ENCODE peak calls at places on chromosome 20, in six cellular contexts. P is T-helper 2 cell, W is SK-MEL-5, I is foreskin keratinocyte, L is NCI-H2107, M is ELR. H is an unnamed sample.

GRCh38 chr20:22825546-22825945 is 209.6 kb upstream of the SSTR4 start:
- DNase-seq in L (no peak), M (no peak), P (no peak), I (no peak), W (no peak), H (no peak)

GRCh38 chr20:38108438-38109024 is 56.5 kb downstream of the TGM2 start:
- DNase-seq in P (no peak), I (no peak), L (no peak), M (peak), W (no peak), H (no peak)

GRCh38 chr20:62011938-62012534 is 53.6 kb downstream of the TAF4 start:
- DNase-seq in M (no peak), I (no peak), P (no peak), W (no peak), L (no peak), H (no peak)

GRCh38 chr20:8254911-8255582 is 123.0 kb downstream of the PLCB1 start:
- DNase-seq in I (no peak), L (no peak), M (peak), P (no peak), W (no peak), H (no peak)

GRCh38 chr20:38302721-38303120 is 1.2 kb upstream of the BPI start:
- DNase-seq in M (no peak), P (no peak), L (no peak), I (no peak), W (no peak), H (no peak)

GRCh38 chr20:25310921-25311728 is 63.2 kb downstream of the PYGB start:
- DNase-seq in W (no peak), I (peak), P (no peak), M (peak), L (no peak), H (no peak)

GRCh38 chr20:64111841-64112641 is 4.7 kb upstream of the NPBWR2 start:
- DNase-seq in M (no peak), L (no peak), W (peak), I (no peak), P (no peak), H (no peak)

GRCh38 chr20:25233016-25233772 is 14.7 kb upstream of the PYGB start:
- DNase-seq in L (no peak), P (no peak), W (no peak), I (no peak), M (peak), H (peak)

GRCh38 chr20:33945391-33946079 is 48.2 kb upstream of the RALY start:
- DNase-seq in L (no peak), I (peak), P (no peak), W (peak), M (peak), H (no peak)

GRCh38 chr20:7031222-7031621 is 263.7 kb downstream of the BMP2 start:
- DNase-seq in W (peak), I (no peak), P (no peak), M (peak), L (no peak), H (peak)

GRCh38 chr20:32562495-32562911 is 22.6 kb downstream of the NOL4L start:
- DNase-seq in W (no peak), I (no peak), P (no peak), M (no peak), L (no peak), H (peak)

GRCh38 chr20:61157301-61157700 is 94.8 kb upstream of the CDH4 start:
- DNase-seq in M (no peak), I (no peak), W (no peak), P (no peak), L (no peak), H (no peak)

GRCh38 chr20:21077809-21078345 is 28.3 kb downstream of the LINC00237 start:
- DNase-seq in L (no peak), P (no peak), I (no peak), W (no peak), M (no peak), H (no peak)

GRCh38 chr20:58853976-58854637 is 1.6 kb downstream of the GNAS start:
- DNase-seq in I (no peak), W (no peak), M (no peak), L (no peak), P (no peak), H (no peak)

GRCh38 chr20:58512808-58513552 is 2.2 kb downstream of the APCDD1L start:
- DNase-seq in W (no peak), M (no peak), I (no peak), L (no peak), P (no peak), H (no peak)

GRCh38 chr20:36932476-36933426 is 18.8 kb downstream of the SAMHD1 start:
- DNase-seq in W (peak), P (no peak), I (no peak), M (peak), L (no peak), H (no peak)

GRCh38 chr20:37506166-37506725 is 14.8 kb upstream of the NNAT start:
- DNase-seq in M (no peak), W (no peak), I (no peak), L (no peak), P (no peak), H (no peak)